ENCODE peak calls at places on chromosomes 16 and 17, in nine cellular contexts. One of them, this sample, is unnamed. For H3K9me3, the result is how much of the 10 kb centered on the place peaks cover.

GRCh38 chr16:6836771-6837170 is 495.9 kb upstream of the RBFOX1 start:
- DNase-seq in Caco-2: no peak
- DNase-seq in left ventricle myocardium inferior: no peak
- DNase-seq in fibroblast of lung: no peak
- DNase-seq in PC-9: no peak
- DNase-seq in PC-3: no peak
- DNase-seq in mammary epithelial cell: no peak
- DNase-seq in heart right ventricle: no peak
- DNase-seq in cardiac muscle cell: no peak
- DNase-seq in this sample: no peak

GRCh38 chr16:88196471-88197400 is 186.0 kb upstream of the ZNF469 start:
- DNase-seq in PC-3: no peak
- DNase-seq in Caco-2: no peak
- DNase-seq in PC-9: peak
- DNase-seq in mammary epithelial cell: no peak
- DNase-seq in heart right ventricle: no peak
- DNase-seq in left ventricle myocardium inferior: no peak
- DNase-seq in cardiac muscle cell: no peak
- DNase-seq in fibroblast of lung: no peak
- DNase-seq in this sample: no peak

GRCh38 chr16:46558018-46558417 is 63.2 kb downstream of the SHCBP1 start:
- DNase-seq in PC-9: no peak
- DNase-seq in heart right ventricle: no peak
- DNase-seq in Caco-2: no peak
- DNase-seq in PC-3: no peak
- DNase-seq in cardiac muscle cell: no peak
- DNase-seq in fibroblast of lung: no peak
- DNase-seq in mammary epithelial cell: no peak
- DNase-seq in left ventricle myocardium inferior: no peak
- DNase-seq in this sample: no peak

GRCh38 chr17:21354796-21355385 is 21.3 kb upstream of the KCNJ12 start:
- DNase-seq in heart right ventricle: no peak
- DNase-seq in left ventricle myocardium inferior: no peak
- DNase-seq in fibroblast of lung: no peak
- DNase-seq in PC-3: no peak
- DNase-seq in cardiac muscle cell: no peak
- DNase-seq in Caco-2: no peak
- DNase-seq in PC-9: no peak
- DNase-seq in mammary epithelial cell: no peak
- DNase-seq in this sample: no peak

GRCh38 chr16:80527297-80527696 is 13.5 kb upstream of the DYNLRB2 start:
- DNase-seq in mammary epithelial cell: peak
- DNase-seq in Caco-2: peak
- DNase-seq in left ventricle myocardium inferior: no peak
- DNase-seq in fibroblast of lung: peak
- DNase-seq in PC-3: peak
- DNase-seq in cardiac muscle cell: peak
- DNase-seq in PC-9: peak
- DNase-seq in heart right ventricle: no peak
- DNase-seq in this sample: no peak

GRCh38 chr16:74078877-74079586 is 217.6 kb upstream of the PSMD7 start:
- DNase-seq in cardiac muscle cell: no peak
- DNase-seq in fibroblast of lung: no peak
- DNase-seq in PC-9: no peak
- DNase-seq in left ventricle myocardium inferior: no peak
- DNase-seq in heart right ventricle: no peak
- DNase-seq in PC-3: no peak
- DNase-seq in Caco-2: no peak
- DNase-seq in mammary epithelial cell: no peak
- DNase-seq in this sample: no peak

GRCh38 chr16:85350973-85351372 is 238.7 kb upstream of the CIBAR2 start:
- DNase-seq in cardiac muscle cell: peak
- DNase-seq in Caco-2: no peak
- DNase-seq in mammary epithelial cell: peak
- DNase-seq in fibroblast of lung: peak
- DNase-seq in heart right ventricle: peak
- DNase-seq in PC-9: peak
- DNase-seq in left ventricle myocardium inferior: peak
- DNase-seq in PC-3: peak
- DNase-seq in this sample: peak

GRCh38 chr17:27499451-27500265 is 43.4 kb downstream of the KSR1 start:
- DNase-seq in PC-9: no peak
- DNase-seq in left ventricle myocardium inferior: no peak
- DNase-seq in cardiac muscle cell: no peak
- DNase-seq in Caco-2: no peak
- DNase-seq in mammary epithelial cell: no peak
- DNase-seq in heart right ventricle: no peak
- DNase-seq in PC-3: no peak
- DNase-seq in fibroblast of lung: no peak
- DNase-seq in this sample: no peak

GRCh38 chr17:38509008-38509771 is 80.9 kb downstream of the ARHGAP23 start:
- DNase-seq in heart right ventricle: peak
- DNase-seq in fibroblast of lung: peak
- DNase-seq in Caco-2: peak
- DNase-seq in mammary epithelial cell: peak
- DNase-seq in cardiac muscle cell: peak
- DNase-seq in PC-3: peak
- DNase-seq in PC-9: peak
- DNase-seq in left ventricle myocardium inferior: peak
- DNase-seq in this sample: peak

GRCh38 chr17:38509772-38510423 is 81.6 kb downstream of the ARHGAP23 start:
- DNase-seq in heart right ventricle: peak
- DNase-seq in fibroblast of lung: peak
- DNase-seq in PC-3: no peak
- DNase-seq in cardiac muscle cell: peak
- DNase-seq in mammary epithelial cell: no peak
- DNase-seq in PC-9: no peak
- DNase-seq in left ventricle myocardium inferior: no peak
- DNase-seq in Caco-2: peak
- DNase-seq in this sample: no peak

GRCh38 chr17:38512473-38513058 is 84.3 kb downstream of the ARHGAP23 start:
- DNase-seq in cardiac muscle cell: no peak
- DNase-seq in PC-3: no peak
- DNase-seq in left ventricle myocardium inferior: no peak
- DNase-seq in heart right ventricle: no peak
- DNase-seq in Caco-2: no peak
- DNase-seq in PC-9: no peak
- DNase-seq in fibroblast of lung: no peak
- DNase-seq in mammary epithelial cell: no peak
- DNase-seq in this sample: no peak

GRCh38 chr17:38511126-38512108 is 83.2 kb downstream of the ARHGAP23 start:
- DNase-seq in PC-9: no peak
- DNase-seq in PC-3: no peak
- DNase-seq in cardiac muscle cell: peak
- DNase-seq in heart right ventricle: no peak
- DNase-seq in mammary epithelial cell: peak
- DNase-seq in left ventricle myocardium inferior: no peak
- DNase-seq in Caco-2: no peak
- DNase-seq in fibroblast of lung: peak
- DNase-seq in this sample: no peak

GRCh38 chr17:38510424-38511125 is 82.3 kb downstream of the ARHGAP23 start:
- DNase-seq in heart right ventricle: peak
- DNase-seq in cardiac muscle cell: peak
- DNase-seq in PC-3: no peak
- DNase-seq in PC-9: no peak
- DNase-seq in left ventricle myocardium inferior: no peak
- DNase-seq in mammary epithelial cell: no peak
- DNase-seq in Caco-2: peak
- DNase-seq in fibroblast of lung: peak
- DNase-seq in this sample: no peak
- H3K4me3 ChIP-seq in heart right ventricle: no peak
- H3K4me3 ChIP-seq in cardiac muscle cell: peak
- H3K4me3 ChIP-seq in PC-3: no peak
- H3K4me3 ChIP-seq in PC-9: no peak
- H3K4me3 ChIP-seq in left ventricle myocardium inferior: peak
- H3K4me3 ChIP-seq in mammary epithelial cell: no peak
- H3K4me3 ChIP-seq in Caco-2: peak
- H3K4me3 ChIP-seq in fibroblast of lung: no peak
- H3K4me3 ChIP-seq in this sample: no peak

DNA sequence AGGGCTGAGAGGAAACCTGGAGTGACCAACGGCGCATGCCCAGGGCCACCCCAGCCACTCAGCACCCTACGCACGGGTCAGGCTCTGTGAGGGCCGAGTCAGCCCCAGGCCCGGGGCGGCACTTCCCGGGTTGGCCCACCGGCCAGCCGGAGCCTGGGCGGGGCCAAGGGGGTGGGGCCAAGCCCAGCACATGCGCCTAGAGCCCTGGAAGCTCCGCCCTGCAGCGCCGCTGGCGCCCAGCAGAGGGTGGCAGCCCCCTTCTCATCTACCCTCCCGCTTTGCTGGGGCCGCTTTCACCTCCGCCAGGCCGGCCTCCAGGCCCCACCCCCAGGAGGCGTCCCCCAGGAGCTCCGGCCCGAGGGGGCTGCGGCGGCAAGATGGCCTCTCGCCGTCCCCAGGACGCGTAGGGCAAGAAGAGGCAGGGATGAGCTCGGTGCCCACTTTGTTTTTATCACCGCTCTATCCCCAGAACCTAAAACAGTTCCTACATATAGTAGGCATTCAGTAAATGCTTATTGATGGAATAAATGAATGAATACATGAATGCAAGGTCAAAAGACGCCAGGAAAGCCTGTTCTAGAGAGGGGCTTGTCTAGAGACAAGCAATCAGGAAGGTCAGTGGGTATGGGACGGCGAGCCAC is 31.3 kb downstream of the MYO18A start:
- DNase-seq in Caco-2: peak
- DNase-seq in cardiac muscle cell: peak
- DNase-seq in mammary epithelial cell: peak
- DNase-seq in PC-3: peak
- DNase-seq in heart right ventricle: peak
- DNase-seq in fibroblast of lung: peak
- DNase-seq in left ventricle myocardium inferior: peak
- DNase-seq in PC-9: peak
- DNase-seq in this sample: peak
- TF ChIP-seq CTCF in Caco-2: peak
- TF ChIP-seq CTCF in cardiac muscle cell: peak
- TF ChIP-seq CTCF in mammary epithelial cell: peak
- TF ChIP-seq CTCF in PC-3: peak
- TF ChIP-seq CTCF in heart right ventricle: peak
- TF ChIP-seq CTCF in fibroblast of lung: peak
- TF ChIP-seq CTCF in left ventricle myocardium inferior: peak
- TF ChIP-seq CTCF in PC-9: peak
- TF ChIP-seq CTCF in this sample: peak

GRCh38 chr16:35751191-35751941 is 2292.0 kb downstream of the TP53TG3F start:
- DNase-seq in cardiac muscle cell: no peak
- DNase-seq in heart right ventricle: peak
- DNase-seq in PC-3: no peak
- DNase-seq in fibroblast of lung: no peak
- DNase-seq in Caco-2: no peak
- DNase-seq in mammary epithelial cell: no peak
- DNase-seq in left ventricle myocardium inferior: no peak
- DNase-seq in PC-9: no peak
- DNase-seq in this sample: no peak

GRCh38 chr16:35752012-35752772 is 2292.8 kb downstream of the TP53TG3F start:
- DNase-seq in cardiac muscle cell: no peak
- DNase-seq in mammary epithelial cell: no peak
- DNase-seq in fibroblast of lung: no peak
- DNase-seq in PC-3: no peak
- DNase-seq in PC-9: no peak
- DNase-seq in left ventricle myocardium inferior: no peak
- DNase-seq in Caco-2: no peak
- DNase-seq in heart right ventricle: no peak
- DNase-seq in this sample: no peak

GRCh38 chr16:35753559-35754390 is 2294.4 kb downstream of the TP53TG3F start:
- DNase-seq in fibroblast of lung: no peak
- DNase-seq in PC-9: no peak
- DNase-seq in PC-3: no peak
- DNase-seq in heart right ventricle: no peak
- DNase-seq in Caco-2: no peak
- DNase-seq in left ventricle myocardium inferior: no peak
- DNase-seq in cardiac muscle cell: no peak
- DNase-seq in mammary epithelial cell: no peak
- DNase-seq in this sample: no peak

GRCh38 chr16:35752773-35753558 is 2293.6 kb downstream of the TP53TG3F start:
- DNase-seq in PC-9: no peak
- DNase-seq in mammary epithelial cell: no peak
- DNase-seq in Caco-2: no peak
- DNase-seq in PC-3: no peak
- DNase-seq in cardiac muscle cell: no peak
- DNase-seq in heart right ventricle: no peak
- DNase-seq in fibroblast of lung: no peak
- DNase-seq in left ventricle myocardium inferior: no peak
- DNase-seq in this sample: no peak

DNA sequence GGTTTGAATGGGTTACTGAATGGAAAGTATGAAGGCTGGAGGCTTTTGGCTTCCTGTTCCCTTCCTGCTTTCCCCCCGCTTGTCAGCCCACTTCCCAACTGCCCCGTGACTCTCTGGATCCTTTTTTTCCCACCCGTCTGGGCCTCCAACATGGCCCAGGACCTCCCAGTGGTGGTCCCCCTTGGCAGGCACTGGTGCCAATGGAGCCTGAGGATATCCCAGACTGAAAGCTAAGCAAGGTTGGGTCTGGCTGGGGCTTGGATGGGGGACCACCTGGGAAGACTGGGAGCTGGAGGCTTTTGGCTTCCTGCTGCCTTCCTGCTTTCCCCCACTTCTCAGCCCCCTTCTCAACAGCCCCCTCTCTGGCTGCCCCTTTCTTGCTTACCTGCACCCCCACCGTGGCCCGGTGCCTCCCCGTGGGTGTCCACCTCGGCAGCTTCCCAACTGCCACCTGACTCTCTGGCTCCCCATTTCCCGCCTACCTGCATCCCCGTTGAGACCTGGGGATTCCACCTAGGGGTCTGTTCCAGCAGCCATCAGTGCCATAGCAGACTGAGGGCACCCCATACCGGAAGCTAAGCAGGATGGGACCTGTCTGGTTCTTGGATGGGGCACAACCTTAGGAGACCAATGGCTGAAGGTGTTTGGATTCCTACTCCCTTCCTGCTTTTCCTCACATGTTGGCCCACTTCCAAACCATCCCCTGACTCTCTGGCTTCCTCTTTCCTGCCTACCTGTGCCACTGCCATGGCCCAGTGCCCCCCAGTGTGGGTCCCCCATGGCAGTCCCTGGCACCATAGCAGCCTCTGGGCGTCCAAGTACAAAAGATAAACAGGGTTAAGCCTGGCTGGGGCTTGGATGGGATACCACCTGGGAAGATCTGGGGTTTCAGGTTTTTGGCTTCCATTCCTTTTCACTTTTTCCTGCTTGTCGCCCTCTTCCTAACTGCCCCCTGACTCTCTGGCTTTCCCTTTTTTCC is 2295.3 kb downstream of the TP53TG3F start:
- DNase-seq in heart right ventricle: no peak
- DNase-seq in mammary epithelial cell: no peak
- DNase-seq in cardiac muscle cell: no peak
- DNase-seq in fibroblast of lung: no peak
- DNase-seq in PC-3: no peak
- DNase-seq in Caco-2: no peak
- DNase-seq in PC-9: no peak
- DNase-seq in left ventricle myocardium inferior: no peak
- DNase-seq in this sample: no peak
- H3K9me3 ChIP-seq in heart right ventricle: under half
- H3K9me3 ChIP-seq in mammary epithelial cell: under half
- H3K9me3 ChIP-seq in cardiac muscle cell: under half
- H3K9me3 ChIP-seq in fibroblast of lung: under half
- H3K9me3 ChIP-seq in PC-3: under half
- H3K9me3 ChIP-seq in Caco-2: under half
- H3K9me3 ChIP-seq in PC-9: under half
- H3K9me3 ChIP-seq in left ventricle myocardium inferior: under half
- H3K9me3 ChIP-seq in this sample: half or more

DNA sequence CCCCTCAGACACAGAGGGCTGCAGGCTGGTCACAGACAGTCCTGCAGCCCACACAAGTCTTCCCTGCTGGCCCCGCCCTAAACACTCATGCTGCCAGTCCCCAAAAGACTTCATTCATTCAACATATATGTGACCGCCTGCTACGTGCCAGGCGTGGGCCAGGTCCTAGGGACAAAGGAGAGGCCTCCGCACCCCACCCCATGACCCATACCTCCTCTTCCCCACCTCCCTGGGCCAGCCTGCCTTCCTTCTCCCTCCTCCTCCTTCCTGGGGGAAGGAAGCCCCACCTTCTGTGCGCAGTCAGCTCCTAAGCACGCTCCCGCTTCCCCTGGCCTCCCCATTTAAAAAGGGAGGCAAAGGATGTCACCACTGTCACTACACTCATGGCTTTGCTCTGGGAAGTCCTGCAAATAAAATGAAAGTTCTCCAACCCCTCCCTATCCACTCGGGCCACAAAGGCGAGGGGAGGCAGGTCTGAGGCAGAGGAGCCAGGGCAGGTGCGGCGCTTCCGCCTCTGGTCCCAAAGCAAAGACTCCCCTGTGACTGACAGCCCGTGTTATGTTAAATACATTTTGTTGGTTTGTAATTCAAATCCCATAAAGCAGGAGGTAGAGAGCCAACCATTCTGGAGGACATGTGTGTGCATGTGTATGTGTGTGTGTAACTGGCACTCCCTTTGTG is 9.0 kb downstream of the DNAAF8 start:
- DNase-seq in PC-9: no peak
- DNase-seq in left ventricle myocardium inferior: no peak
- DNase-seq in mammary epithelial cell: no peak
- DNase-seq in fibroblast of lung: no peak
- DNase-seq in PC-3: no peak
- DNase-seq in Caco-2: no peak
- DNase-seq in heart right ventricle: no peak
- DNase-seq in cardiac muscle cell: no peak
- DNase-seq in this sample: no peak
- H3K4me3 ChIP-seq in PC-9: no peak
- H3K4me3 ChIP-seq in left ventricle myocardium inferior: peak
- H3K4me3 ChIP-seq in mammary epithelial cell: peak
- H3K4me3 ChIP-seq in fibroblast of lung: no peak
- H3K4me3 ChIP-seq in PC-3: no peak
- H3K4me3 ChIP-seq in Caco-2: no peak
- H3K4me3 ChIP-seq in heart right ventricle: no peak
- H3K4me3 ChIP-seq in cardiac muscle cell: no peak
- H3K4me3 ChIP-seq in this sample: no peak

This sample was measured in AG04450.